ENCODE peak calls at places on chromosomes 3 and 15, in seven cellular contexts. Y is BE2C, O is lung, U is transverse colon, Z is lower lobe of right lung, Q is upper lobe of right lung, S is PC-3. K is an unnamed sample.

GRCh38 chr3:55486101-55486856 is 827 bp downstream of the WNT5A start:
- DNase-seq in Y (no peak), O (peak; percentile 74), U (peak; percentile 46), Z (peak; percentile 81), Q (peak; percentile 89), S (peak; percentile 78), K (peak; percentile 86)

GRCh38 chr3:134896696-134897095 is 101.6 kb downstream of the EPHB1 start:
- DNase-seq in Y (no peak), O (no peak), U (no peak), Z (no peak), Q (no peak), S (no peak), K (no peak)

GRCh38 chr15:42595641-42596240 is 20.3 kb downstream of the STARD9 start:
- DNase-seq in Y (no peak), O (no peak), U (no peak), Z (no peak), Q (no peak), S (no peak), K (no peak)

GRCh38 chr15:39657714-39658113 is 76.8 kb downstream of the THBS1 start:
- DNase-seq in Y (no peak), O (no peak), U (no peak), Z (no peak), Q (no peak), S (peak; percentile 81), K (no peak)

GRCh38 chr15:96054606-96055005 is 275.9 kb upstream of the NR2F2 start:
- DNase-seq in Y (no peak), O (no peak), U (no peak), Z (no peak), Q (no peak), S (no peak), K (no peak)

GRCh38 chr3:66409771-66410355 is 91.0 kb downstream of the LRIG1 start:
- DNase-seq in Y (no peak), O (no peak), U (no peak), Z (no peak), Q (no peak), S (no peak), K (no peak)

GRCh38 chr3:114519415-114519814 is 225.6 kb downstream of the TIGIT start:
- DNase-seq in Y (peak; percentile 26), O (peak; percentile 63), U (no peak), Z (peak; percentile 57), Q (no peak), S (no peak), K (peak; percentile 11)

GRCh38 chr3:13011369-13012227 is 61.6 kb downstream of the IQSEC1 start:
- DNase-seq in Y (no peak), O (peak; percentile 68), U (peak; percentile 82), Z (peak; percentile 80), Q (peak; percentile 82), S (peak; percentile 12), K (peak; percentile 69)

GRCh38 chr15:67564590-67565345 is 22.3 kb downstream of the MAP2K5 start:
- DNase-seq in Y (no peak), O (no peak), U (no peak), Z (no peak), Q (no peak), S (no peak), K (no peak)

GRCh38 chr15:59394166-59394661 is 21.5 kb upstream of the MYO1E start:
- DNase-seq in Y (no peak), O (no peak), U (no peak), Z (no peak), Q (no peak), S (no peak), K (no peak)

GRCh38 chr3:126664591-126665214 is 9.8 kb upstream of the TXNRD3 start:
- DNase-seq in Y (no peak), O (no peak), U (no peak), Z (no peak), Q (no peak), S (no peak), K (peak; percentile 70)

GRCh38 chr3:58041826-58042324 is 33.7 kb downstream of the FLNB start:
- DNase-seq in Y (no peak), O (no peak), U (no peak), Z (no peak), Q (no peak), S (peak; percentile 31), K (no peak)

GRCh38 chr3:101809178-101810022 is 30.4 kb downstream of the NXPE3 start:
- DNase-seq in Y (peak; percentile 28), O (no peak), U (peak; percentile 27), Z (no peak), Q (no peak), S (peak; percentile 74), K (peak; percentile 39)

GRCh38 chr15:41562784-41563198 is 3.8 kb downstream of the TYRO3 start:
- DNase-seq in Y (no peak), O (no peak), U (no peak), Z (no peak), Q (no peak), S (no peak), K (no peak)

GRCh38 chr3:11558002-11558401 is 85.7 kb downstream of the VGLL4 start:
- DNase-seq in Y (no peak), O (no peak), U (no peak), Z (peak; percentile 20), Q (no peak), S (peak; percentile 30), K (peak; percentile 32)

GRCh38 chr3:181487236-181487978 is 224.3 kb upstream of the SOX2 start:
- DNase-seq in Y (no peak), O (no peak), U (no peak), Z (no peak), Q (no peak), S (no peak), K (no peak)

GRCh38 chr15:72592103-72592502 is 62.4 kb upstream of the GOLGA6B start:
- DNase-seq in Y (no peak), O (no peak), U (no peak), Z (no peak), Q (no peak), S (no peak), K (no peak)

GRCh38 chr15:59232476-59232875 is 25.8 kb downstream of the LDHAL6B start:
- DNase-seq in Y (no peak), O (no peak), U (no peak), Z (no peak), Q (no peak), S (peak; percentile 10), K (no peak)

GRCh38 chr3:38588276-38588971 is 61.1 kb downstream of the SCN5A start:
- DNase-seq in Y (no peak), O (no peak), U (peak; percentile 2), Z (peak; percentile 32), Q (peak; percentile 52), S (no peak), K (no peak)

GRCh38 chr3:195247863-195248189 is 23.1 kb downstream of the XXYLT1 start:
- DNase-seq in Y (no peak), O (no peak), U (no peak), Z (peak; percentile 24), Q (peak; percentile 17), S (no peak), K (no peak)

GRCh38 chr3:14288168-14288788 is 109.7 kb downstream of the LSM3 start:
- DNase-seq in Y (no peak), O (no peak), U (no peak), Z (no peak), Q (no peak), S (no peak), K (no peak)

DNA sequence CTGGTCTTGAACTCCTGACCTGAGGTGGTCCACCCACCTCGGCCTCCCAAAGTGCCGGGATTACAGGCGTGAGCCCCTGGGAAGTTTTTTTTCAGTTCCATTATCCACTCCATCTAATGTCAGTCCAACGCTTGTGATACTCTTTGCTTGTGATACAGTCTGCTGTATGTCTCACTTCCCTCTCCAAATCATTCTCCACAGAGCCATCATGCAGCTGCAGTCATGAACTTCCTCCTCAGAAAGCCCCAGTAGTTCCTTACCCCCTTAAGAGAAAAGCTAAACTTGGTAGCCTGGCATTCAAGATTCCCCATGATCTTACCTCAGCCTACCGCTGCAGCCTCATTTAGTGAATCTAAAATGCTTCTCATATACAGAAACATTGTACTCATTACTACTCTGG is 2.3 kb downstream of the ARPC4 start:
- DNase-seq in Y (no peak), O (no peak), U (no peak), Z (no peak), Q (no peak), S (no peak), K (no peak)
- H3K36me3 ChIP-seq in Y (peaks cover 6% of the 10 kb centered on the region), O (peaks cover 27% of the 10 kb centered on the region), U (peaks cover 27% of the 10 kb centered on the region), Z (peaks cover 71% of the 10 kb centered on the region), Q (peaks cover 49% of the 10 kb centered on the region), S (peaks cover 26% of the 10 kb centered on the region), K (peaks cover 19% of the 10 kb centered on the region)

GRCh38 chr3:154427685-154428291 is 2.2 kb downstream of the GPR149 start:
- DNase-seq in Y (no peak), O (no peak), U (no peak), Z (no peak), Q (peak; percentile 61), S (no peak), K (peak; percentile 53)
- H3K4me3 ChIP-seq in Y (no peak overlapping the region), O (no peak overlapping the region), U (no peak overlapping the region), Z (peak overlapping the region; percentile 32), Q (peak overlapping the region; percentile 21), S (no peak overlapping the region), K (peak overlapping the region; percentile 42)

GRCh38 chr3:185767324-185767688 is 57.5 kb downstream of the IGF2BP2 start:
- DNase-seq in Y (no peak), O (no peak), U (no peak), Z (no peak), Q (no peak), S (no peak), K (no peak)
- H3K27me3 ChIP-seq in Y (peaks cover 56% of the 10 kb centered on the region), O (no peaks in the 10 kb centered on the region), U (no peaks in the 10 kb centered on the region), Z (no peaks in the 10 kb centered on the region), Q (no peaks in the 10 kb centered on the region), S (no peaks in the 10 kb centered on the region), K (no peaks in the 10 kb centered on the region)

GRCh38 chr3:47870156-47870555 is 67.2 kb downstream of the DHX30 start:
- DNase-seq in Y (no peak), O (no peak), U (no peak), Z (no peak), Q (no peak), S (no peak), K (no peak)

GRCh38 chr3:47868306-47868705 is 65.4 kb downstream of the DHX30 start:
- DNase-seq in Y (no peak), O (no peak), U (no peak), Z (no peak), Q (no peak), S (no peak), K (no peak)

GRCh38 chr3:47871389-47871788 is 68.5 kb downstream of the DHX30 start:
- DNase-seq in Y (no peak), O (no peak), U (no peak), Z (no peak), Q (no peak), S (no peak), K (no peak)

GRCh38 chr3:47867451-47868017 is 64.6 kb downstream of the DHX30 start:
- DNase-seq in Y (no peak), O (no peak), U (no peak), Z (no peak), Q (no peak), S (no peak), K (no peak)

GRCh38 chr3:47870702-47871255 is 67.8 kb downstream of the DHX30 start:
- DNase-seq in Y (no peak), O (no peak), U (no peak), Z (no peak), Q (no peak), S (no peak), K (no peak)
- H3K36me3 ChIP-seq in Y (peaks cover 4% of the 10 kb centered on the region), O (peaks cover 47% of the 10 kb centered on the region), U (peaks cover 75% of the 10 kb centered on the region), Z (peaks cover 98% of the 10 kb centered on the region), Q (peaks cover 87% of the 10 kb centered on the region), S (peaks cover 55% of the 10 kb centered on the region), K (peaks cover 52% of the 10 kb centered on the region)

GRCh38 chr15:55475842-55476241 is 32.2 kb downstream of the DNAAF4 start:
- DNase-seq in Y (no peak), O (no peak), U (no peak), Z (no peak), Q (no peak), S (no peak), K (no peak)

GRCh38 chr15:55485273-55485672 is 22.8 kb downstream of the DNAAF4 start:
- DNase-seq in Y (no peak), O (no peak), U (no peak), Z (no peak), Q (no peak), S (no peak), K (no peak)

GRCh38 chr15:55481842-55482241 is 26.2 kb downstream of the DNAAF4 start:
- DNase-seq in Y (no peak), O (no peak), U (no peak), Z (no peak), Q (no peak), S (no peak), K (no peak)
- H3K4me3 ChIP-seq in Y (no peak overlapping the region), O (no peak overlapping the region), U (no peak overlapping the region), Z (no peak overlapping the region), Q (no peak overlapping the region), S (no peak overlapping the region), K (no peak overlapping the region)